ENCODE peak calls at places on chromosomes 7 and 10, in six cellular contexts. One of them, this sample, is unnamed.

GRCh38 chr7:151078233-151079040 is 2.2 kb downstream of the FASTK start:
- DNase-seq in tibial artery: peak; percentile 75
- DNase-seq in SK-N-SH: no peak
- DNase-seq in heart left ventricle: no peak
- DNase-seq in suprapubic skin: no peak
- DNase-seq in astrocyte: no peak
- DNase-seq in this sample: no peak

GRCh38 chr7:25851332-25852248 is 300.4 kb upstream of the NFE2L3 start:
- DNase-seq in astrocyte: peak; percentile 26
- DNase-seq in heart left ventricle: peak; percentile 82
- DNase-seq in SK-N-SH: peak; percentile 81
- DNase-seq in tibial artery: peak; percentile 90
- DNase-seq in suprapubic skin: peak; percentile 87
- DNase-seq in this sample: peak; percentile 41

GRCh38 chr7:117124585-117125220 is 171.4 kb downstream of the ST7 start:
- DNase-seq in SK-N-SH: peak; percentile 30
- DNase-seq in tibial artery: peak; percentile 90
- DNase-seq in astrocyte: peak; percentile 95
- DNase-seq in heart left ventricle: peak; percentile 83
- DNase-seq in suprapubic skin: peak; percentile 81
- DNase-seq in this sample: no peak

GRCh38 chr10:49594594-49594993 is 15.5 kb upstream of the SLC18A3 start:
- DNase-seq in astrocyte: peak; percentile 43
- DNase-seq in tibial artery: no peak
- DNase-seq in suprapubic skin: no peak
- DNase-seq in SK-N-SH: peak; percentile 83
- DNase-seq in heart left ventricle: no peak
- DNase-seq in this sample: no peak

GRCh38 chr10:21807162-21807561 is 196.4 kb downstream of the DNAJC1 start:
- DNase-seq in astrocyte: no peak
- DNase-seq in heart left ventricle: no peak
- DNase-seq in suprapubic skin: no peak
- DNase-seq in tibial artery: no peak
- DNase-seq in SK-N-SH: no peak
- DNase-seq in this sample: no peak

GRCh38 chr7:9846902-9847301 is 1126.8 kb upstream of the PHF14 start:
- DNase-seq in astrocyte: no peak
- DNase-seq in SK-N-SH: no peak
- DNase-seq in tibial artery: no peak
- DNase-seq in heart left ventricle: no peak
- DNase-seq in suprapubic skin: no peak
- DNase-seq in this sample: no peak

GRCh38 chr7:66503036-66503370 is 125.7 kb upstream of the KCTD7 start:
- DNase-seq in tibial artery: no peak
- DNase-seq in heart left ventricle: no peak
- DNase-seq in SK-N-SH: no peak
- DNase-seq in suprapubic skin: peak; percentile 77
- DNase-seq in astrocyte: no peak
- DNase-seq in this sample: no peak

GRCh38 chr7:113873554-113874151 is 45.2 kb downstream of the PPP1R3A start:
- DNase-seq in SK-N-SH: no peak
- DNase-seq in suprapubic skin: no peak
- DNase-seq in heart left ventricle: no peak
- DNase-seq in astrocyte: peak; percentile 8
- DNase-seq in tibial artery: no peak
- DNase-seq in this sample: no peak

GRCh38 chr10:42975558-42976352 is 101.1 kb upstream of the RET start:
- DNase-seq in SK-N-SH: peak; percentile 44
- DNase-seq in astrocyte: no peak
- DNase-seq in heart left ventricle: peak; percentile 20
- DNase-seq in suprapubic skin: peak; percentile 66
- DNase-seq in tibial artery: peak; percentile 15
- DNase-seq in this sample: no peak

GRCh38 chr10:113006656-113007342 is 56.8 kb downstream of the TCF7L2 start:
- DNase-seq in astrocyte: no peak
- DNase-seq in SK-N-SH: no peak
- DNase-seq in tibial artery: no peak
- DNase-seq in suprapubic skin: no peak
- DNase-seq in heart left ventricle: no peak
- DNase-seq in this sample: no peak

GRCh38 chr10:119668461-119668860 is 17.3 kb downstream of the BAG3 start:
- DNase-seq in suprapubic skin: no peak
- DNase-seq in astrocyte: no peak
- DNase-seq in heart left ventricle: no peak
- DNase-seq in SK-N-SH: no peak
- DNase-seq in tibial artery: no peak
- DNase-seq in this sample: no peak

GRCh38 chr10:125123363-125124113 is 36.8 kb downstream of the CTBP2 start:
- DNase-seq in SK-N-SH: no peak
- DNase-seq in tibial artery: peak; percentile 80
- DNase-seq in suprapubic skin: no peak
- DNase-seq in heart left ventricle: peak; percentile 91
- DNase-seq in astrocyte: peak; percentile 72
- DNase-seq in this sample: no peak

GRCh38 chr10:125125951-125126735 is 34.2 kb downstream of the CTBP2 start:
- DNase-seq in suprapubic skin: no peak
- DNase-seq in tibial artery: no peak
- DNase-seq in SK-N-SH: no peak
- DNase-seq in heart left ventricle: no peak
- DNase-seq in astrocyte: no peak
- DNase-seq in this sample: no peak

GRCh38 chr10:125122566-125122965 is 37.8 kb downstream of the CTBP2 start:
- DNase-seq in tibial artery: no peak
- DNase-seq in SK-N-SH: no peak
- DNase-seq in suprapubic skin: no peak
- DNase-seq in heart left ventricle: no peak
- DNase-seq in astrocyte: no peak
- DNase-seq in this sample: no peak

GRCh38 chr10:125124907-125125306 is 35.5 kb downstream of the CTBP2 start:
- DNase-seq in SK-N-SH: peak; percentile 50
- DNase-seq in tibial artery: no peak
- DNase-seq in suprapubic skin: no peak
- DNase-seq in astrocyte: no peak
- DNase-seq in heart left ventricle: no peak
- DNase-seq in this sample: no peak

GRCh38 chr10:125124114-125124486 is 36.3 kb downstream of the CTBP2 start:
- DNase-seq in astrocyte: no peak
- DNase-seq in tibial artery: no peak
- DNase-seq in suprapubic skin: no peak
- DNase-seq in heart left ventricle: no peak
- DNase-seq in SK-N-SH: no peak
- DNase-seq in this sample: no peak
- H3K27ac ChIP-seq in astrocyte: peak overlapping the region; percentile 74
- H3K27ac ChIP-seq in tibial artery: peak overlapping the region; percentile 79
- H3K27ac ChIP-seq in suprapubic skin: peak overlapping the region; percentile 64
- H3K27ac ChIP-seq in heart left ventricle: peak overlapping the region; percentile 44
- H3K27ac ChIP-seq in SK-N-SH: peak overlapping the region; percentile 28
- H3K27ac ChIP-seq in this sample: no peak overlapping the region

DNA sequence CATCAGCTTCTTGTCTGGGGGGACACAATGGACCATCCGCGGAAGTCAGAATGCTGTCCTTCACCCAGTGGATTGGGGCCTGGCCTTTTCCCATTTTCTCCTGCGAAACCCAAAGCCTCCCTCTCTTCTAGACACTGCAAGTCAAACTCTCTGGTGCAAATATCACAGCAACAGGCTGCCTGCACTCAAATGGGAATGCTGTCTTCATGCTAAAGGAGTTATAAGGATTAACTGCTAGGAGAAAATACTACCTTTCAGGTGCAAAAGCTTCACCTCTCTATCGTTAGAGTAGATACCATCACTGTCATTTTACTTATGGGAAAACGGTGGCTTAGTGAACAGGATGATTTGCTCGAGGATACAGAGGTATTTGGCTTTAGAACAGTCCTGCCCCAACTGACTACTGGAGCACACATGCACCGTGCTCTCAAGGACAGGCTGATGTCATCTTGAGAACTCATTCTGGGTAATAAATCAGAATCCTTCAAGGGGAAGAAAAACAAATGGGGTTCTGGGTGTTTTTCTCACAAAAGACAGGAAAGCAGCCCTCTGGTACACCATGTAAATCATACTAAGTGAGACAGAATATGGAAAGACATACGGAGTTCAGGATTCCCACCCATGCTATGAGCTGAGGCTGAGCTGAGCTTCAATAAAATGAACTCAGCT is 101.0 kb downstream of the SAMD9 start:
- DNase-seq in heart left ventricle: no peak
- DNase-seq in astrocyte: no peak
- DNase-seq in SK-N-SH: no peak
- DNase-seq in suprapubic skin: no peak
- DNase-seq in tibial artery: no peak
- DNase-seq in this sample: no peak
- H3K27ac ChIP-seq in heart left ventricle: no peak overlapping the region
- H3K27ac ChIP-seq in astrocyte: no peak overlapping the region
- H3K27ac ChIP-seq in SK-N-SH: peak overlapping the region; percentile 64
- H3K27ac ChIP-seq in suprapubic skin: peak overlapping the region; percentile 30
- H3K27ac ChIP-seq in tibial artery: no peak overlapping the region
- H3K27ac ChIP-seq in this sample: no peak overlapping the region

GRCh38 chr7:17302575-17303142 is 4.2 kb downstream of the AHR start:
- DNase-seq in tibial artery: no peak
- DNase-seq in suprapubic skin: no peak
- DNase-seq in SK-N-SH: no peak
- DNase-seq in heart left ventricle: no peak
- DNase-seq in astrocyte: no peak
- DNase-seq in this sample: no peak
- H3K27ac ChIP-seq in tibial artery: peak overlapping the region; percentile 99
- H3K27ac ChIP-seq in suprapubic skin: peak overlapping the region; percentile 99
- H3K27ac ChIP-seq in SK-N-SH: no peak overlapping the region
- H3K27ac ChIP-seq in heart left ventricle: no peak overlapping the region
- H3K27ac ChIP-seq in astrocyte: no peak overlapping the region
- H3K27ac ChIP-seq in this sample: no peak overlapping the region

DNA sequence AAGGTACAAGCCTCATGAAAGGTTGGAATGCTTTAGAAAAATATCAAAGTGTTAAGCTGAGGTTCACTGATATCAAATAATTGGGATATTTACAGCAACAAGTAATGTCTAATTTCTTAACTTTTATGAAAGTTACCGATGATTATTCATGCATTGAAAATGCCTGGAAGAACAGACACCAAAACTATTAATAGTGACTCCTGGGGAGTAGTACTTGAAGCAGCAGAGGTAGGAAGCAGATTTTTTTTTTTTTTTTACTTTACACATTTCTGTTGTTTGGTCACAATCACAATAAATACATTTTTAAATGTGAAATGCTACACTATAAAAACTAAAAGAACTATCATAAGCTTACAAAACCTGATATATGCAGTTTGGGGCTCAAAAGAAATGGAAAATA is 70.5 kb upstream of the FGL2 start:
- DNase-seq in heart left ventricle: no peak
- DNase-seq in SK-N-SH: no peak
- DNase-seq in astrocyte: no peak
- DNase-seq in tibial artery: no peak
- DNase-seq in suprapubic skin: no peak
- DNase-seq in this sample: no peak
- H3K27ac ChIP-seq in heart left ventricle: peak overlapping the region; percentile 16
- H3K27ac ChIP-seq in SK-N-SH: no peak overlapping the region
- H3K27ac ChIP-seq in astrocyte: no peak overlapping the region
- H3K27ac ChIP-seq in tibial artery: peak overlapping the region; percentile 41
- H3K27ac ChIP-seq in suprapubic skin: no peak overlapping the region
- H3K27ac ChIP-seq in this sample: no peak overlapping the region

GRCh38 chr7:10931161-10931560 is 42.5 kb upstream of the PHF14 start:
- DNase-seq in tibial artery: no peak
- DNase-seq in SK-N-SH: no peak
- DNase-seq in astrocyte: no peak
- DNase-seq in heart left ventricle: no peak
- DNase-seq in suprapubic skin: no peak
- DNase-seq in this sample: no peak

GRCh38 chr7:10934292-10934691 is 39.4 kb upstream of the PHF14 start:
- DNase-seq in astrocyte: peak; percentile 62
- DNase-seq in suprapubic skin: no peak
- DNase-seq in tibial artery: no peak
- DNase-seq in heart left ventricle: no peak
- DNase-seq in SK-N-SH: no peak
- DNase-seq in this sample: no peak

GRCh38 chr7:10930551-10930950 is 43.1 kb upstream of the PHF14 start:
- DNase-seq in suprapubic skin: no peak
- DNase-seq in astrocyte: no peak
- DNase-seq in heart left ventricle: no peak
- DNase-seq in tibial artery: no peak
- DNase-seq in SK-N-SH: no peak
- DNase-seq in this sample: no peak
- H3K27ac ChIP-seq in suprapubic skin: no peak overlapping the region
- H3K27ac ChIP-seq in astrocyte: no peak overlapping the region
- H3K27ac ChIP-seq in heart left ventricle: no peak overlapping the region
- H3K27ac ChIP-seq in tibial artery: peak overlapping the region; percentile 94
- H3K27ac ChIP-seq in SK-N-SH: no peak overlapping the region
- H3K27ac ChIP-seq in this sample: no peak overlapping the region

GRCh38 chr7:71885487-71885886 is 526.7 kb downstream of the CALN1 start:
- DNase-seq in tibial artery: no peak
- DNase-seq in astrocyte: no peak
- DNase-seq in suprapubic skin: no peak
- DNase-seq in heart left ventricle: no peak
- DNase-seq in SK-N-SH: no peak
- DNase-seq in this sample: no peak
- H3K27ac ChIP-seq in tibial artery: no peak overlapping the region
- H3K27ac ChIP-seq in astrocyte: no peak overlapping the region
- H3K27ac ChIP-seq in suprapubic skin: no peak overlapping the region
- H3K27ac ChIP-seq in heart left ventricle: no peak overlapping the region
- H3K27ac ChIP-seq in SK-N-SH: no peak overlapping the region
- H3K27ac ChIP-seq in this sample: no peak overlapping the region

This sample was measured in CD4-positive, alpha-beta T cell.